ENCODE peak calls at places on chromosome 14, in ten cellular contexts. J is AG04450; D is anterior cingulate cortex; L is keratinocyte; G is AG09309; T is activated naive CD8-positive, alpha-beta T cell treated with anti-CD3 and anti-CD28 coated beads for 36 hours; B is substantia nigra; C is islet precursor cell; U is CD4-positive, CD25-positive, alpha-beta regulatory T cell; Z is lower leg skin. Q is an unnamed sample.

GRCh38 chr14:104968153-104968527 is 10.0 kb downstream of the AHNAK2 start:
- DNase-seq in J (no peak), D (peak), L (no peak), G (no peak), T (no peak), B (no peak), C (peak), U (no peak), Z (peak), Q (no peak)

GRCh38 chr14:69287096-69287991 is 27.4 kb downstream of the GALNT16 start:
- DNase-seq in J (no peak), D (no peak), L (no peak), G (no peak), T (no peak), B (no peak), C (no peak), U (no peak), Z (no peak), Q (no peak)

GRCh38 chr14:101972126-101972785 is 7.9 kb downstream of the DYNC1H1 start:
- DNase-seq in J (peak), D (peak), L (peak), G (peak), T (no peak), B (no peak), C (peak), U (no peak), Z (peak), Q (no peak)

GRCh38 chr14:82224610-82225009 is 691.0 kb upstream of the SEL1L start:
- DNase-seq in J (no peak), D (no peak), L (no peak), G (no peak), T (no peak), B (no peak), C (peak), U (no peak), Z (no peak), Q (no peak)

GRCh38 chr14:91570021-91570420 is 59.9 kb upstream of the PPP4R3A start:
- DNase-seq in J (no peak), D (no peak), L (no peak), G (no peak), T (no peak), B (no peak), C (no peak), U (no peak), Z (no peak), Q (no peak)

GRCh38 chr14:74504412-74504811 is 10.8 kb downstream of the ISCA2 start:
- DNase-seq in J (no peak), D (no peak), L (no peak), G (no peak), T (no peak), B (no peak), C (peak), U (no peak), Z (no peak), Q (no peak)

GRCh38 chr14:49796025-49796424 is 28.1 kb downstream of the KLHDC2 start:
- DNase-seq in J (no peak), D (no peak), L (no peak), G (no peak), T (no peak), B (no peak), C (no peak), U (no peak), Z (no peak), Q (no peak)

GRCh38 chr14:67951529-67952120 is 132.0 kb downstream of the RAD51B start:
- DNase-seq in J (no peak), D (no peak), L (no peak), G (no peak), T (no peak), B (no peak), C (no peak), U (no peak), Z (no peak), Q (no peak)

GRCh38 chr14:23929822-23930294 is 23.7 kb upstream of the DHRS4 start:
- DNase-seq in J (peak), D (peak), L (no peak), G (peak), T (peak), B (peak), C (peak), U (peak), Z (peak), Q (peak)

GRCh38 chr14:105274600-105274999 is 26.2 kb downstream of the BRF1 start:
- DNase-seq in J (no peak), D (no peak), L (no peak), G (no peak), T (no peak), B (no peak), C (peak), U (no peak), Z (no peak), Q (no peak)

GRCh38 chr14:102694530-102695171 is 82.6 kb upstream of the TRAF3 start:
- DNase-seq in J (peak), D (peak), L (peak), G (peak), T (peak), B (peak), C (peak), U (peak), Z (peak), Q (peak)

GRCh38 chr14:75928587-75929230 is 53.1 kb downstream of the TGFB3 start:
- DNase-seq in J (no peak), D (no peak), L (no peak), G (no peak), T (no peak), B (no peak), C (no peak), U (no peak), Z (no peak), Q (no peak)

GRCh38 chr14:80419339-80419738 is 208.0 kb upstream of the DIO2 start:
- DNase-seq in J (no peak), D (no peak), L (no peak), G (no peak), T (no peak), B (no peak), C (no peak), U (no peak), Z (no peak), Q (no peak)

GRCh38 chr14:28761438-28762289 is 4.9 kb upstream of the FOXG1 start:
- DNase-seq in J (no peak), D (peak), L (no peak), G (no peak), T (no peak), B (no peak), C (no peak), U (no peak), Z (no peak), Q (no peak)

GRCh38 chr14:28308727-28309126 is 457.9 kb upstream of the FOXG1 start:
- DNase-seq in J (no peak), D (no peak), L (no peak), G (no peak), T (no peak), B (no peak), C (no peak), U (no peak), Z (no peak), Q (no peak)

GRCh38 chr14:105420141-105420975 is 731 bp downstream of the MTA1 start:
- DNase-seq in J (no peak), D (no peak), L (no peak), G (no peak), T (peak), B (no peak), C (no peak), U (no peak), Z (no peak), Q (no peak)

GRCh38 chr14:23209651-23210423 is 26.4 kb upstream of the SLC7A8 start:
- DNase-seq in J (no peak), D (no peak), L (no peak), G (no peak), T (no peak), B (no peak), C (no peak), U (no peak), Z (no peak), Q (no peak)

GRCh38 chr14:90828642-90829487 is 12.6 kb upstream of the TTC7B start:
- DNase-seq in J (no peak), D (no peak), L (no peak), G (no peak), T (peak), B (no peak), C (peak), U (no peak), Z (no peak), Q (peak)

GRCh38 chr14:31275731-31276130 is 68.1 kb upstream of the HECTD1 start:
- DNase-seq in J (no peak), D (no peak), L (no peak), G (no peak), T (no peak), B (no peak), C (no peak), U (no peak), Z (no peak), Q (no peak)

GRCh38 chr14:21095430-21096205 is 2.8 kb downstream of the ZNF219 start:
- DNase-seq in J (no peak), D (no peak), L (no peak), G (no peak), T (no peak), B (no peak), C (no peak), U (no peak), Z (no peak), Q (no peak)

GRCh38 chr14:35898217-35898775 is 72.2 kb downstream of the BRMS1L start:
- DNase-seq in J (no peak), D (peak), L (no peak), G (no peak), T (no peak), B (peak), C (peak), U (no peak), Z (no peak), Q (no peak)

GRCh38 chr14:88628033-88628432 is 65.2 kb downstream of the ZC3H14 start:
- DNase-seq in J (no peak), D (no peak), L (no peak), G (no peak), T (no peak), B (no peak), C (no peak), U (no peak), Z (no peak), Q (no peak)

GRCh38 chr14:61570188-61570960 is 124.9 kb upstream of the HIF1A start:
- DNase-seq in J (no peak), D (no peak), L (no peak), G (no peak), T (no peak), B (no peak), C (peak), U (no peak), Z (no peak), Q (no peak)

GRCh38 chr14:32559595-32559994 is 230.5 kb downstream of the AKAP6 start:
- DNase-seq in J (no peak), D (no peak), L (no peak), G (no peak), T (no peak), B (no peak), C (no peak), U (no peak), Z (no peak), Q (no peak)

GRCh38 chr14:24418492-24418873 is 11.0 kb downstream of the CBLN3 start:
- DNase-seq in J (no peak), D (no peak), L (peak), G (peak), T (no peak), B (no peak), C (no peak), U (no peak), Z (no peak), Q (no peak)

GRCh38 chr14:101122114-101122854 is 218.8 kb upstream of the RTL1 start:
- DNase-seq in J (no peak), D (no peak), L (no peak), G (no peak), T (no peak), B (no peak), C (peak), U (no peak), Z (no peak), Q (no peak)

GRCh38 chr14:79337761-79338160 is 873.5 kb downstream of the DIO2 start:
- DNase-seq in J (no peak), D (no peak), L (no peak), G (no peak), T (no peak), B (no peak), C (no peak), U (no peak), Z (no peak), Q (no peak)

GRCh38 chr14:34035177-34035933 is 84.5 kb upstream of the EGLN3 start:
- DNase-seq in J (no peak), D (no peak), L (peak), G (no peak), T (no peak), B (no peak), C (no peak), U (no peak), Z (no peak), Q (no peak)

GRCh38 chr14:72578514-72578913 is 315.4 kb downstream of the DPF3 start:
- DNase-seq in J (no peak), D (no peak), L (no peak), G (no peak), T (no peak), B (no peak), C (no peak), U (no peak), Z (no peak), Q (no peak)

GRCh38 chr14:101472518-101472849 is 88.8 kb upstream of the DIO3 start:
- DNase-seq in J (no peak), D (no peak), L (no peak), G (no peak), T (no peak), B (no peak), C (peak), U (no peak), Z (no peak), Q (no peak)

GRCh38 chr14:61281186-61281676 is at the start of gene TMEM30B:
- DNase-seq in J (no peak), D (no peak), L (peak), G (no peak), T (no peak), B (no peak), C (peak), U (peak), Z (peak), Q (peak)

GRCh38 chr14:60153996-60154395 is 11.2 kb downstream of the DHRS7 start:
- DNase-seq in J (no peak), D (no peak), L (no peak), G (no peak), T (no peak), B (no peak), C (no peak), U (no peak), Z (no peak), Q (no peak)

GRCh38 chr14:76227450-76228050 is 75.8 kb downstream of the GPATCH2L start:
- DNase-seq in J (peak), D (no peak), L (no peak), G (peak), T (no peak), B (no peak), C (no peak), U (no peak), Z (no peak), Q (no peak)

GRCh38 chr14:71410578-71411279 is 503.5 kb downstream of the PCNX1 start:
- DNase-seq in J (no peak), D (no peak), L (no peak), G (no peak), T (no peak), B (no peak), C (no peak), U (no peak), Z (no peak), Q (no peak)

GRCh38 chr14:50520947-50521815 is 11.2 kb downstream of the MAP4K5 start:
- DNase-seq in J (peak), D (no peak), L (peak), G (peak), T (peak), B (no peak), C (no peak), U (peak), Z (peak), Q (no peak)